ENCODE peak calls at places on chromosomes 12 and 14, in six cellular contexts. One of them, this sample, is unnamed.

GRCh38 chr12:74235342-74235741 is 302.3 kb upstream of the ATXN7L3B start:
- DNase-seq in tibial artery: no peak
- DNase-seq in GM20000: no peak
- DNase-seq in neural progenitor cell: no peak
- DNase-seq in heart left ventricle: no peak
- DNase-seq in suprapubic skin: no peak
- DNase-seq in this sample: no peak

GRCh38 chr12:4202918-4203317 is 70.6 kb upstream of the CCND2 start:
- DNase-seq in tibial artery: no peak
- DNase-seq in GM20000: no peak
- DNase-seq in neural progenitor cell: no peak
- DNase-seq in heart left ventricle: no peak
- DNase-seq in suprapubic skin: no peak
- DNase-seq in this sample: no peak

GRCh38 chr14:91381801-91382670 is 35.6 kb downstream of the CCDC88C start:
- DNase-seq in tibial artery: no peak
- DNase-seq in GM20000: no peak
- DNase-seq in neural progenitor cell: no peak
- DNase-seq in heart left ventricle: no peak
- DNase-seq in suprapubic skin: no peak
- DNase-seq in this sample: no peak

GRCh38 chr12:17928708-17929366 is 161.2 kb downstream of the RERGL start:
- DNase-seq in tibial artery: no peak
- DNase-seq in GM20000: no peak
- DNase-seq in neural progenitor cell: peak
- DNase-seq in heart left ventricle: no peak
- DNase-seq in suprapubic skin: no peak
- DNase-seq in this sample: no peak

GRCh38 chr14:80212025-80212402 is 710 bp upstream of the DIO2 start:
- DNase-seq in tibial artery: no peak
- DNase-seq in GM20000: peak
- DNase-seq in neural progenitor cell: peak
- DNase-seq in heart left ventricle: no peak
- DNase-seq in suprapubic skin: no peak
- DNase-seq in this sample: no peak

GRCh38 chr12:95918194-95918993 is 24.0 kb downstream of the CCDC38 start:
- DNase-seq in tibial artery: peak
- DNase-seq in GM20000: peak
- DNase-seq in neural progenitor cell: peak
- DNase-seq in heart left ventricle: peak
- DNase-seq in suprapubic skin: no peak
- DNase-seq in this sample: peak

GRCh38 chr12:62919827-62920226 is 15.1 kb downstream of the PPM1H start:
- DNase-seq in tibial artery: no peak
- DNase-seq in GM20000: no peak
- DNase-seq in neural progenitor cell: no peak
- DNase-seq in heart left ventricle: no peak
- DNase-seq in suprapubic skin: no peak
- DNase-seq in this sample: no peak

GRCh38 chr14:105328070-105328677 is 13.6 kb downstream of the PACS2 start:
- DNase-seq in tibial artery: no peak
- DNase-seq in GM20000: no peak
- DNase-seq in neural progenitor cell: no peak
- DNase-seq in heart left ventricle: no peak
- DNase-seq in suprapubic skin: no peak
- DNase-seq in this sample: no peak

GRCh38 chr12:111759991-111760390 is 6.7 kb upstream of the ALDH2 start:
- DNase-seq in tibial artery: no peak
- DNase-seq in GM20000: no peak
- DNase-seq in neural progenitor cell: no peak
- DNase-seq in heart left ventricle: no peak
- DNase-seq in suprapubic skin: no peak
- DNase-seq in this sample: no peak

GRCh38 chr12:53061404-53062010 is 11.6 kb downstream of the TNS2 start:
- DNase-seq in tibial artery: peak
- DNase-seq in GM20000: no peak
- DNase-seq in neural progenitor cell: peak
- DNase-seq in heart left ventricle: no peak
- DNase-seq in suprapubic skin: no peak
- DNase-seq in this sample: no peak
- TF ChIP-seq CTCF in tibial artery: no peak
- TF ChIP-seq CTCF in GM20000: no peak
- TF ChIP-seq CTCF in neural progenitor cell: peak
- TF ChIP-seq CTCF in heart left ventricle: no peak
- TF ChIP-seq CTCF in suprapubic skin: no peak
- TF ChIP-seq CTCF in this sample: peak

GRCh38 chr12:91695964-91696363 is 449.7 kb downstream of the BTG1 start:
- DNase-seq in tibial artery: no peak
- DNase-seq in GM20000: no peak
- DNase-seq in neural progenitor cell: no peak
- DNase-seq in heart left ventricle: no peak
- DNase-seq in suprapubic skin: no peak
- DNase-seq in this sample: no peak
- TF ChIP-seq CTCF in tibial artery: no peak
- TF ChIP-seq CTCF in GM20000: no peak
- TF ChIP-seq CTCF in neural progenitor cell: no peak
- TF ChIP-seq CTCF in heart left ventricle: no peak
- TF ChIP-seq CTCF in suprapubic skin: no peak
- TF ChIP-seq CTCF in this sample: no peak

GRCh38 chr12:84562331-84562730 is 350.3 kb downstream of the SLC6A15 start:
- DNase-seq in tibial artery: no peak
- DNase-seq in GM20000: no peak
- DNase-seq in neural progenitor cell: no peak
- DNase-seq in heart left ventricle: no peak
- DNase-seq in suprapubic skin: no peak
- DNase-seq in this sample: no peak
- TF ChIP-seq CTCF in tibial artery: no peak
- TF ChIP-seq CTCF in GM20000: no peak
- TF ChIP-seq CTCF in neural progenitor cell: no peak
- TF ChIP-seq CTCF in heart left ventricle: no peak
- TF ChIP-seq CTCF in suprapubic skin: no peak
- TF ChIP-seq CTCF in this sample: no peak

GRCh38 chr14:85190251-85190650 is 339.7 kb upstream of the FLRT2 start:
- DNase-seq in tibial artery: no peak
- DNase-seq in GM20000: no peak
- DNase-seq in neural progenitor cell: no peak
- DNase-seq in heart left ventricle: no peak
- DNase-seq in suprapubic skin: no peak
- DNase-seq in this sample: no peak

GRCh38 chr14:85197976-85198375 is 332.0 kb upstream of the FLRT2 start:
- DNase-seq in tibial artery: no peak
- DNase-seq in GM20000: no peak
- DNase-seq in neural progenitor cell: no peak
- DNase-seq in heart left ventricle: no peak
- DNase-seq in suprapubic skin: no peak
- DNase-seq in this sample: no peak

GRCh38 chr14:85191986-85192385 is 338.0 kb upstream of the FLRT2 start:
- DNase-seq in tibial artery: no peak
- DNase-seq in GM20000: no peak
- DNase-seq in neural progenitor cell: no peak
- DNase-seq in heart left ventricle: no peak
- DNase-seq in suprapubic skin: no peak
- DNase-seq in this sample: no peak

GRCh38 chr14:85195872-85196477 is 334.0 kb upstream of the FLRT2 start:
- DNase-seq in tibial artery: no peak
- DNase-seq in GM20000: no peak
- DNase-seq in neural progenitor cell: peak
- DNase-seq in heart left ventricle: no peak
- DNase-seq in suprapubic skin: no peak
- DNase-seq in this sample: no peak
- TF ChIP-seq CTCF in tibial artery: peak
- TF ChIP-seq CTCF in GM20000: no peak
- TF ChIP-seq CTCF in neural progenitor cell: peak
- TF ChIP-seq CTCF in heart left ventricle: peak
- TF ChIP-seq CTCF in suprapubic skin: peak
- TF ChIP-seq CTCF in this sample: no peak

GRCh38 chr12:65943388-65944137 is 119.3 kb downstream of the HMGA2 start:
- DNase-seq in tibial artery: no peak
- DNase-seq in GM20000: no peak
- DNase-seq in neural progenitor cell: no peak
- DNase-seq in heart left ventricle: no peak
- DNase-seq in suprapubic skin: no peak
- DNase-seq in this sample: no peak
- TF ChIP-seq CTCF in tibial artery: no peak
- TF ChIP-seq CTCF in GM20000: no peak
- TF ChIP-seq CTCF in neural progenitor cell: peak
- TF ChIP-seq CTCF in heart left ventricle: no peak
- TF ChIP-seq CTCF in suprapubic skin: no peak
- TF ChIP-seq CTCF in this sample: no peak

GRCh38 chr12:107126688-107127481 is 33.5 kb upstream of the CRY1 start:
- DNase-seq in tibial artery: no peak
- DNase-seq in GM20000: no peak
- DNase-seq in neural progenitor cell: no peak
- DNase-seq in heart left ventricle: no peak
- DNase-seq in suprapubic skin: no peak
- DNase-seq in this sample: no peak
- TF ChIP-seq CTCF in tibial artery: no peak
- TF ChIP-seq CTCF in GM20000: no peak
- TF ChIP-seq CTCF in neural progenitor cell: peak
- TF ChIP-seq CTCF in heart left ventricle: no peak
- TF ChIP-seq CTCF in suprapubic skin: no peak
- TF ChIP-seq CTCF in this sample: no peak

DNA sequence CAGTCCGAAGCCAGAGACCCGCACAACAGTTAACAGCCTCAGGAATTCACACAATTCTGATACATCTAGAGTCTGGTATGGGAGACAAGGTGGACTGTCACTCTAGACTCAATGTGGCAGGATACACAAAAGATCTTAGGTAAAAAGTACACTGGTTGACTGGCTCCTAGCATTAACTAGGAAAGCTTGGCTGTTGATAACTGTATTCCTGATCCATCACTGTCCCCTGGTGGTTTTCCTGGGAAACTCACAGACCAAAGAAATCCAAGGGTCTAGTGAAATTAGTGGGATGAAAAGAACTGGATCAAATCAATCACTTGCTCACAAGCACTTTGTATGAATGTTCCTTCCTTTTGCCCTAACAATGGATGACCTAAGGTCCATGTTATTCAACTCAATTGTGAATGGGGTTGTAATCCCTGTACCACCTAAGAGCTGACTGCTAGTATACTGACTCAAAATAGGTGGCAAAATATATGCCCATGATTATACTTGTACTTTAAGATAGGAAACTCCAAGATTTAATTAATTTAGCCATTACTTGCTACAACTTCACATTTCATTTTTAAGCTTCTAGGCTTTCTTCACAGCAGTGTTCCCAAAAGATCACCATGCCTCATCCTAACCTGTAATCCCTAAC is 14.0 kb downstream of the NPC2 start:
- DNase-seq in tibial artery: no peak
- DNase-seq in GM20000: no peak
- DNase-seq in neural progenitor cell: peak
- DNase-seq in heart left ventricle: no peak
- DNase-seq in suprapubic skin: no peak
- DNase-seq in this sample: no peak
- TF ChIP-seq CTCF in tibial artery: peak
- TF ChIP-seq CTCF in GM20000: no peak
- TF ChIP-seq CTCF in neural progenitor cell: peak
- TF ChIP-seq CTCF in heart left ventricle: peak
- TF ChIP-seq CTCF in suprapubic skin: no peak
- TF ChIP-seq CTCF in this sample: peak